ENCODE peak calls at places on chromosomes 2 and 18, in five cellular contexts. G is kidney, M is ascending aorta, F is mammary epithelial cell, I is fibroblast of lung. K is an unnamed sample.

GRCh38 chr2:123720760-123721159 is 304.3 kb upstream of the CNTNAP5 start:
- DNase-seq in G (no peak), M (no peak), F (no peak), I (no peak), K (no peak)

GRCh38 chr18:3062798-3063563 is 50.0 kb upstream of the LPIN2 start:
- DNase-seq in G (peak; percentile 75), M (no peak), F (peak; percentile 21), I (no peak), K (peak; percentile 85)

GRCh38 chr2:137776697-137777096 is 187.6 kb upstream of the HNMT start:
- DNase-seq in G (no peak), M (no peak), F (no peak), I (no peak), K (no peak)

GRCh38 chr2:215712850-215713230 is 277.0 kb upstream of the FN1 start:
- DNase-seq in G (no peak), M (no peak), F (no peak), I (peak; percentile 65), K (no peak)

GRCh38 chr2:65918760-65919187 is 486.4 kb upstream of the SPRED2 start:
- DNase-seq in G (no peak), M (no peak), F (no peak), I (no peak), K (no peak)

GRCh38 chr2:16069933-16070647 is 129.7 kb downstream of the MYCN start:
- DNase-seq in G (no peak), M (no peak), F (peak; percentile 11), I (no peak), K (no peak)

GRCh38 chr2:168155036-168155435 is 92.4 kb downstream of the STK39 start:
- DNase-seq in G (no peak), M (no peak), F (no peak), I (no peak), K (no peak)

GRCh38 chr2:236536727-236537398 is 32.8 kb upstream of the ACKR3 start:
- DNase-seq in G (peak; percentile 39), M (no peak), F (no peak), I (no peak), K (no peak)

GRCh38 chr2:159742846-159743245 is 30.5 kb downstream of the MARCHF7 start:
- DNase-seq in G (no peak), M (no peak), F (no peak), I (no peak), K (no peak)

GRCh38 chr2:174051039-174051438 is 85.9 kb upstream of the SP3 start:
- DNase-seq in G (no peak), M (no peak), F (no peak), I (no peak), K (no peak)

GRCh38 chr2:83081835-83082522 is 1377.1 kb downstream of the SUCLG1 start:
- DNase-seq in G (no peak), M (no peak), F (peak; percentile 17), I (peak; percentile 62), K (peak; percentile 94)

GRCh38 chr2:128579825-128580224 is 261.2 kb upstream of the HS6ST1 start:
- DNase-seq in G (peak; percentile 26), M (no peak), F (no peak), I (no peak), K (no peak)

GRCh38 chr18:13565228-13565627 is 161.1 kb downstream of the FAM210A start:
- DNase-seq in G (no peak), M (no peak), F (no peak), I (no peak), K (no peak)

GRCh38 chr2:237704476-237705224 is 77.3 kb downstream of the LRRFIP1 start:
- DNase-seq in G (no peak), M (no peak), F (peak; percentile 57), I (peak; percentile 77), K (no peak)

GRCh38 chr2:98479959-98480524 is 35.4 kb downstream of the INPP4A start:
- DNase-seq in G (peak; percentile 80), M (no peak), F (peak; percentile 99), I (peak; percentile 70), K (peak; percentile 28)

GRCh38 chr2:240451791-240452470 is 16.5 kb downstream of the GPC1 start:
- DNase-seq in G (peak; percentile 78), M (no peak), F (no peak), I (no peak), K (no peak)

GRCh38 chr2:219514196-219514761 is at the start of gene ASIC4:
- DNase-seq in G (peak; percentile 62), M (no peak), F (no peak), I (no peak), K (peak; percentile 21)

GRCh38 chr2:239544846-239545465 is 144.1 kb upstream of the HDAC4 start:
- DNase-seq in G (no peak), M (no peak), F (no peak), I (no peak), K (no peak)

GRCh38 chr18:21914739-21915319 is 174.2 kb downstream of the MIB1 start:
- DNase-seq in G (no peak), M (no peak), F (peak; percentile 25), I (peak; percentile 61), K (peak; percentile 85)

GRCh38 chr2:40360652-40361051 is 91.2 kb downstream of the SLC8A1 start:
- DNase-seq in G (no peak), M (no peak), F (no peak), I (peak; percentile 56), K (no peak)

GRCh38 chr2:162475661-162476060 is 131.7 kb downstream of the GCA start:
- DNase-seq in G (no peak), M (no peak), F (peak; percentile 65), I (peak; percentile 70), K (no peak)

GRCh38 chr18:8623549-8624106 is 14.4 kb downstream of the RAB12 start:
- DNase-seq in G (peak; percentile 72), M (no peak), F (no peak), I (no peak), K (no peak)

GRCh38 chr2:210456571-210456970 is 20.0 kb downstream of the LANCL1 start:
- DNase-seq in G (no peak), M (no peak), F (no peak), I (no peak), K (no peak)

GRCh38 chr18:33205777-33206176 is 234.7 kb downstream of the CCDC178 start:
- DNase-seq in G (no peak), M (no peak), F (no peak), I (no peak), K (no peak)

GRCh38 chr2:106104332-106105062 is 89.6 kb downstream of the UXS1 start:
- DNase-seq in G (no peak), M (no peak), F (peak; percentile 46), I (peak; percentile 45), K (peak; percentile 73)

DNA sequence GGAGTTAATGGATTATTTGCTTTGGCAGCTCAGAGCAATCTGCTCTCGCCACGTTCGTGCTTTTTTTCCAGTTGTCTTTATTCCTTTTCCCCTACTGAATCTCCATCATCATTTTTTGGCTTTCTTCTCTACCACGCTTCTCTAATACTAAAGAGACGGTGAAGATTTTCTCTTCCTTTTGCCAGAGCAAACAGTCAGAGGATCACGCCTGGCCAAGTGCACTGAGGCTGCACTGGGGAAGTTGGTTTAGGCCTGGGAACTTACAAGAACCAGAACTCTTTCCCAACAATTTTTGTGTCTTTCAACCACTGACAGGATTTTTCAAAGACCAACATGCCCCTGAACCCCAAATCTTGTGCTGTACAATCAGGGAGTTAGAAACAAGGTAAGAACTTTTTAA is 172.3 kb downstream of the PID1 start:
- DNase-seq in G (no peak), M (no peak), F (no peak), I (no peak), K (no peak)
- TF ChIP-seq CTCF in G (no peak), M (no peak), F (no peak), I (no peak), K (no peak)

GRCh38 chr2:145091011-145091744 is 571.3 kb upstream of the ZEB2 start:
- DNase-seq in G (no peak), M (no peak), F (peak; percentile 31), I (peak; percentile 89), K (peak; percentile 71)
- H3K27ac ChIP-seq in G (no peak overlapping the region), M (no peak overlapping the region), F (no peak overlapping the region), I (no peak overlapping the region), K (no peak overlapping the region)

GRCh38 chr2:190997516-190998113 is 16.4 kb downstream of the STAT1 start:
- DNase-seq in G (no peak), M (no peak), F (no peak), I (no peak), K (no peak)

GRCh38 chr2:190994148-190994547 is 19.8 kb downstream of the STAT1 start:
- DNase-seq in G (no peak), M (no peak), F (no peak), I (no peak), K (no peak)

GRCh38 chr2:190996947-190997346 is 17.0 kb downstream of the STAT1 start:
- DNase-seq in G (no peak), M (no peak), F (no peak), I (no peak), K (no peak)

GRCh38 chr2:190999058-190999457 is 14.9 kb downstream of the STAT1 start:
- DNase-seq in G (no peak), M (no peak), F (no peak), I (no peak), K (no peak)

GRCh38 chr2:190996338-190996946 is 17.5 kb downstream of the STAT1 start:
- DNase-seq in G (no peak), M (no peak), F (no peak), I (peak; percentile 19), K (peak; percentile 56)
- TF ChIP-seq CTCF in G (peak; percentile 22), M (no peak), F (peak; percentile 59), I (peak; percentile 62), K (peak; percentile 84)

DNA sequence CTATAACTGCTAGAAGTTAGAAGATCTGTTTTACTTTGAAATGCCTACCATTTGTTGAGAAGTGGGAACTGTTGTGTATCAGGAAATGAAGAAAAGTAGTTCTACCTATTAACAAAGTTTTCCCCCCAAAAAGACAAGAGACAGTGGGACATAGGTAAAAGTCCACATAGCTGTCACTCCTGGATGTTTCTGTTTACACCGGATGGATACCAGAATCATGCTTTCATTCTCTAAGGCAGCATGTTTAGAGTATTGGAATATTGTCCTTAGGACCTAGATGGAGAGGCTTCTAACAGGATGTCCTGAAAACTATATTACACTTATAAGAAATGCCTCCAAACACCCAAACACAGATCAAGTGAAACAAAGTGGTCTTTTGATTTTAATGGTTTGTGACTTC is 143.1 kb downstream of the MCFD2 start:
- DNase-seq in G (no peak), M (no peak), F (no peak), I (no peak), K (no peak)
- H3K27ac ChIP-seq in G (no peak overlapping the region), M (no peak overlapping the region), F (no peak overlapping the region), I (no peak overlapping the region), K (no peak overlapping the region)

GRCh38 chr18:49814147-49814499 is 790 bp upstream of the ACAA2 start:
- DNase-seq in G (no peak), M (peak; percentile 38), F (peak; percentile 58), I (peak; percentile 70), K (peak; percentile 75)
- TF ChIP-seq CTCF in G (no peak), M (no peak), F (no peak), I (no peak), K (no peak)